ENCODE peak calls at places on chromosomes 11 and 22, in six cellular contexts. M is ACHN, J is HL-60, N is EL, I is glomerular endothelial cell, H is HS-5. V is an unnamed sample.

GRCh38 chr22:37345863-37346514 is 63.7 kb downstream of the CYTH4 start:
- DNase-seq in M (no peak), J (no peak), N (peak; percentile 91), I (no peak), H (peak; percentile 61), V (no peak)

GRCh38 chr22:39910875-39911601 is 10.2 kb downstream of the GRAP2 start:
- DNase-seq in M (no peak), J (no peak), N (no peak), I (no peak), H (no peak), V (no peak)

GRCh38 chr11:104095791-104096190 is 59.4 kb downstream of the DDI1 start:
- DNase-seq in M (no peak), J (no peak), N (no peak), I (no peak), H (no peak), V (no peak)

GRCh38 chr22:50731811-50732624 is 6.0 kb upstream of the ACR start:
- DNase-seq in M (peak; percentile 40), J (peak; percentile 60), N (peak; percentile 40), I (no peak), H (no peak), V (no peak)

GRCh38 chr11:7444582-7444981 is 40.7 kb upstream of the OLFML1 start:
- DNase-seq in M (no peak), J (no peak), N (no peak), I (no peak), H (no peak), V (no peak)

GRCh38 chr11:441418-442274 is at the start of gene ANO9:
- DNase-seq in M (no peak), J (peak; percentile 25), N (no peak), I (no peak), H (no peak), V (no peak)

GRCh38 chr11:83724704-83725114 is 438.5 kb upstream of the CCDC90B start:
- DNase-seq in M (no peak), J (no peak), N (peak; percentile 2), I (no peak), H (no peak), V (no peak)

GRCh38 chr22:48536691-48537591 is 1290.7 kb downstream of the BRD1 start:
- DNase-seq in M (no peak), J (no peak), N (no peak), I (no peak), H (no peak), V (no peak)

GRCh38 chr11:112225753-112226061 is 521 bp upstream of the PTS start:
- DNase-seq in M (peak; percentile 70), J (no peak), N (peak; percentile 88), I (no peak), H (no peak), V (no peak)

GRCh38 chr11:116792869-116793475 is 1.3 kb upstream of the APOA5 start:
- DNase-seq in M (peak; percentile 67), J (no peak), N (peak; percentile 70), I (no peak), H (no peak), V (no peak)

GRCh38 chr11:11973361-11973800 is 35.0 kb downstream of the DKK3 start:
- DNase-seq in M (no peak), J (no peak), N (peak; percentile 49), I (no peak), H (no peak), V (peak; percentile 93)

GRCh38 chr11:73612601-73613137 is 14.8 kb upstream of the FAM168A start:
- DNase-seq in M (no peak), J (no peak), N (no peak), I (no peak), H (no peak), V (no peak)

GRCh38 chr11:24389575-24389974 is 107.3 kb upstream of the LUZP2 start:
- DNase-seq in M (no peak), J (no peak), N (no peak), I (no peak), H (no peak), V (no peak)

GRCh38 chr11:60840711-60841430 is 1.0 kb upstream of the CCDC86 start:
- DNase-seq in M (peak; percentile 20), J (no peak), N (peak; percentile 90), I (no peak), H (peak; percentile 61), V (no peak)

GRCh38 chr11:113401718-113402117 is 14.1 kb downstream of the ANKK1 start:
- DNase-seq in M (peak; percentile 80), J (no peak), N (peak; percentile 28), I (no peak), H (peak; percentile 45), V (peak; percentile 37)

GRCh38 chr11:14357843-14358728 is 897 bp downstream of the RRAS2 start:
- DNase-seq in M (peak; percentile 79), J (no peak), N (peak; percentile 76), I (no peak), H (no peak), V (peak; percentile 75)

GRCh38 chr11:27420722-27421572 is 51.6 kb downstream of the LGR4 start:
- DNase-seq in M (no peak), J (no peak), N (peak; percentile 29), I (no peak), H (no peak), V (no peak)

GRCh38 chr11:77276271-77276670 is 25.2 kb downstream of the GDPD4 start:
- DNase-seq in M (no peak), J (no peak), N (no peak), I (no peak), H (no peak), V (no peak)

GRCh38 chr11:119179342-119179741 is 5.9 kb upstream of the NHERF4 start:
- DNase-seq in M (no peak), J (no peak), N (no peak), I (no peak), H (no peak), V (no peak)

GRCh38 chr11:116687458-116688201 is 85.2 kb downstream of the BUD13 start:
- DNase-seq in M (no peak), J (no peak), N (no peak), I (no peak), H (no peak), V (no peak)

GRCh38 chr11:110470716-110471115 is 41.0 kb downstream of the FDX1 start:
- DNase-seq in M (no peak), J (no peak), N (peak; percentile 29), I (no peak), H (no peak), V (no peak)

GRCh38 chr11:48093795-48094642 is 113.7 kb downstream of the PTPRJ start:
- DNase-seq in M (no peak), J (no peak), N (no peak), I (no peak), H (no peak), V (no peak)

GRCh38 chr11:106656646-106657045 is 361.6 kb downstream of the GUCY1A2 start:
- DNase-seq in M (no peak), J (no peak), N (peak; percentile 4), I (no peak), H (no peak), V (no peak)

GRCh38 chr22:18156878-18157713 is 7.1 kb downstream of the USP18 start:
- DNase-seq in M (peak; percentile 62), J (peak; percentile 65), N (peak; percentile 99), I (peak; percentile 80), H (peak; percentile 91), V (peak; percentile 78)

GRCh38 chr11:11253487-11253886 is 99.6 kb downstream of the CSNK2A3 start:
- DNase-seq in M (no peak), J (no peak), N (no peak), I (no peak), H (no peak), V (no peak)

GRCh38 chr11:6926208-6927029 is at the start of gene ZNF215:
- DNase-seq in M (peak; percentile 82), J (peak; percentile 62), N (peak; percentile 94), I (peak; percentile 50), H (peak; percentile 74), V (peak; percentile 76)

GRCh38 chr11:113553235-113553634 is 78.0 kb upstream of the DRD2 start:
- DNase-seq in M (peak; percentile 92), J (no peak), N (peak; percentile 98), I (no peak), H (peak; percentile 89), V (peak; percentile 34)

GRCh38 chr11:19557720-19558140 is 154.9 kb upstream of the NAV2 start:
- DNase-seq in M (peak; percentile 74), J (peak; percentile 53), N (peak; percentile 76), I (no peak), H (peak; percentile 47), V (peak; percentile 86)

GRCh38 chr11:3092603-3093141 is 35.4 kb upstream of the CARS1 start:
- DNase-seq in M (no peak), J (no peak), N (no peak), I (no peak), H (no peak), V (no peak)

GRCh38 chr11:78081583-78081982 is 1.9 kb upstream of the NDUFC2 start:
- DNase-seq in M (no peak), J (no peak), N (no peak), I (no peak), H (no peak), V (no peak)